ENCODE peak calls at places on chromosomes 5 and 9, in four cellular contexts. R is heart right ventricle, I is HCT116, W is mammary epithelial cell. X is an unnamed sample.

GRCh38 chr5:8053270-8053669 is 184.3 kb downstream of the MTRR start:
- DNase-seq in W (no peak), I (no peak), R (no peak), X (no peak)

GRCh38 chr5:81800797-81801196 is 49.9 kb upstream of the SSBP2 start:
- DNase-seq in R (no peak), I (no peak), W (no peak), X (no peak)

GRCh38 chr9:128159073-128159783 is 837 bp upstream of the BBLN start:
- DNase-seq in R (no peak), W (no peak), I (peak; percentile 18), X (peak; percentile 96)

GRCh38 chr5:133686566-133686965 is 74.2 kb upstream of the FSTL4 start:
- DNase-seq in I (no peak), W (no peak), R (no peak), X (no peak)

GRCh38 chr5:60672693-60673264 is 27.2 kb downstream of the DEPDC1B start:
- DNase-seq in I (no peak), R (no peak), W (no peak), X (no peak)

GRCh38 chr5:13276143-13276542 is 668.3 kb downstream of the DNAH5 start:
- DNase-seq in R (no peak), W (peak; percentile 61), I (no peak), X (no peak)

GRCh38 chr5:38948501-38948900 is 102.7 kb downstream of the OSMR start:
- DNase-seq in I (no peak), W (no peak), R (no peak), X (no peak)

GRCh38 chr5:144139586-144139985 is 30.9 kb downstream of the YIPF5 start:
- DNase-seq in R (no peak), W (no peak), I (no peak), X (no peak)

GRCh38 chr9:96140401-96141180 is 161.4 kb downstream of the HSD17B3 start:
- DNase-seq in W (no peak), R (no peak), I (no peak), X (no peak)

GRCh38 chr5:157821822-157822622 is 36.9 kb downstream of the CLINT1 start:
- DNase-seq in W (peak; percentile 3), R (no peak), I (no peak), X (peak; percentile 4)

DNA sequence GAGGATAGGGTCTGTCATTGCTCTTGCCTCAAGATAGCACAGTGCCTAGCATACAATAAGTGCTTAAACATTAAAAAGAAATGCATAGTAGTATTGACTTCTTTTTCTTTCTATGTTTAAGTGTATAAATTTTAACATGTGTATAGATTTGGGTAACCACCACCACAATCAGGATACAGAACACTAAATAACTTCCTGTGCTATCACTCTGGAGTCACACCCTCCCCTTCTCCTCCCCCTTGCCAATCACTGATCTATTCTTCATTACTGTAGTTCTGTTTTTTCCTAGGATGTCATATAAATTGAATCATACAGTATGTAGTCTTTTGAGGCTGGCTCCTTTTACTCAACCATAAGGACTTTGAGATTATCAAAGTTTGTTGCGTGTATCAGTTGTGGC is 68.5 kb downstream of the OSTF1 start:
- DNase-seq in R (no peak), I (no peak), W (no peak), X (no peak)
- H3K27ac ChIP-seq in R (no peak overlapping the region), I (no peak overlapping the region), W (no peak overlapping the region), X (no peak overlapping the region)

DNA sequence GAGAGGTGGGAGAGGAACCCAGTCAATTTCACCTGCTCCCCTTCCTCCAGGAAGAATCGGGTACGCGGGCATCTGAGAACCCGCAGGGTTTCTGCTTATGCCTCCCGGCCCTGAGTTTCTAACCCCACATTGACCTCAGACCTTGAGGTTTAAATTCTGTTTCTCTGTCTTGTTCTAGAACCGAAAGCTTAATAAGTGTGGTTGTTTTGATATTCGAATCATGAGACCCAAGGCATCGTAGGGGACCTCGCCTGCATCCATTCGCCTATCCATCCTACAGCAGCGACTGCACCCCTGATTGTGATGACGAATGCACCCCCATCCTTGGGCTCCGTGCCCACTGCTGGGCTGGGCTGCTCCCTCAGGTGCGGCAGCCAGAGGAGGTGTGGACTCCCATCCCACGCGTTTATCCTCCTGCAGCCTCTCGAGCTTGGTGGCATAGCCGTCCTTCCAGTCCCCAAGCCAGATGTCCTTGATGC is 80.8 kb upstream of the IER5L start:
- DNase-seq in W (peak; percentile 33), I (no peak), R (no peak), X (no peak)
- H3K4me3 ChIP-seq in W (peak overlapping the region; percentile 23), I (no peak overlapping the region), R (peak overlapping the region; percentile 34), X (no peak overlapping the region)

GRCh38 chr5:112636288-112636731 is 101.4 kb upstream of the APC start:
- DNase-seq in W (no peak), I (no peak), R (no peak), X (no peak)
- H3K27ac ChIP-seq in W (no peak overlapping the region), I (no peak overlapping the region), R (peak overlapping the region; percentile 33), X (no peak overlapping the region)

DNA sequence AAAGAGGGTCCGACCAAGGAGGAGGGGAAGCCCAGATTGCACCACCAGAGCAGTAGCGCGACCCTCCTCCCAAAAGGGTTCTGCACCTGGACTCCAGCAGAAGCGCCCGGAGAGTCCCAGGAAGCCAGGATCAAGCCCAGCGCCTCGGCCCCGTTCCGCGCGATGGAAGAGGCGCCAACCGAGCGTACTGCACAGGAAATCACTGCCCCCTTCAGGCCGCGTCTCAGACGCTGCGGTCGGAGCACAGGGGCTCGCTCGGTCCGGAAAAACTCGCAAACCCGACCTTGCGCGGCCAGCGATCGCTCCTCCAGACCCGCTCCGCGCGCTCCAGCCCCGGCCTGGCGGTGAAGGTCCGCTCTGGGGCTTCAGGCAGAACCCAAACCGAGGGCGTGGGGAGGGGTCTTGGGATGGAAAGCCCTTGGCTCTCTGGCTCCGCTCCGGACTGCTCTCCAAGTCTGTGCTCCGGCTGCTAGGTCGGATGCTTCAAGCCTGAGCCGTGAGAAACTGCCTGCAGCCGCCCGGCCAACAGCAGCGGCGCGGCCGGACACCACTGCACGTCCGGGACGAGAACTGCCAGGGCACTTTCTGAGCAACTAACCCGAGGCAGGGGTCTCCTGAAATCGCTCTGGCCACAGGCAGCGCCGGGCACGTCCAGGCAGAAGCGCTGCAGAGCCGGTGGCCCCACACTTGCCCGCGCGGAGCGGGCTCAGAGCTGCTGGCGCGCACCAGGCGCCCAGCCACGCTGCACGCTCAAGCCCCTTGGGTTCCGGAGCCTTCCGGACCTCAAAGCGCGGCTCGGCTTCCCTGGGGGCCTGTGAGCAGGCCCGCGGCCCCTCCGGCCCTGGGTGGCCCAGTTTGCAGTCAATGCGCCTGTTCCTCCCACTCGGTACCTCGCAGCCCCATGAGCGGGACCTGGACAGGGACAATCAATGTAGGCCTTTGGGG is 1.3 kb downstream of the GABBR2 start:
- DNase-seq in I (peak; percentile 3), W (peak; percentile 54), R (peak; percentile 28), X (peak; percentile 12)
- H3K4me3 ChIP-seq in I (no peak overlapping the region), W (no peak overlapping the region), R (peak overlapping the region; percentile 30), X (no peak overlapping the region)

GRCh38 chr5:137826067-137826466 is 41.6 kb upstream of the MYOT start:
- DNase-seq in I (no peak), R (no peak), W (no peak), X (no peak)

GRCh38 chr5:137828664-137829063 is 39.0 kb upstream of the MYOT start:
- DNase-seq in I (no peak), R (no peak), W (no peak), X (no peak)

GRCh38 chr5:137831526-137831925 is 36.1 kb upstream of the MYOT start:
- DNase-seq in I (no peak), W (no peak), R (no peak), X (no peak)

GRCh38 chr5:137825165-137825564 is 42.5 kb upstream of the MYOT start:
- DNase-seq in W (no peak), I (no peak), R (no peak), X (no peak)

DNA sequence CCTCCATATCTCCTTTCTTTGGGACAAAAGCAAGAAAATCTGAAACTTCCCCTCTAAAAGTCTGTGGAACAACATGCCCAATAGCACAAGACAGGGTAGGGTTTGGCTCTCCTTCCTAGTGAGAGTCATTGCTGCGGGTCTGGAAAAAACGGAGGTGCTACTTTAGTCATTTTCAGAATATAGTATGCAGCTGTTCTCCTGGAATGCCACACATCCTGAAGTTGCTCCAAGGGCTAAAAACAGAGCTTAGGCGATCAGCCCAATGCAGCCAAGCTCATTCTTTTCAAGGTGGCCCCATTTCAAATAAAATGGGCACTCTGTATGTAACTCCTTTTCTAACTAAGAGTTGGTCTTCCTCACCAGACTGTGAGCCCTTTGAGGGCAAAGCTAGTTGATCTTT is 39.5 kb upstream of the MYOT start:
- DNase-seq in I (no peak), W (no peak), R (peak; percentile 53), X (no peak)
- H3K27ac ChIP-seq in I (no peak overlapping the region), W (no peak overlapping the region), R (peak overlapping the region; percentile 80), X (no peak overlapping the region)

DNA sequence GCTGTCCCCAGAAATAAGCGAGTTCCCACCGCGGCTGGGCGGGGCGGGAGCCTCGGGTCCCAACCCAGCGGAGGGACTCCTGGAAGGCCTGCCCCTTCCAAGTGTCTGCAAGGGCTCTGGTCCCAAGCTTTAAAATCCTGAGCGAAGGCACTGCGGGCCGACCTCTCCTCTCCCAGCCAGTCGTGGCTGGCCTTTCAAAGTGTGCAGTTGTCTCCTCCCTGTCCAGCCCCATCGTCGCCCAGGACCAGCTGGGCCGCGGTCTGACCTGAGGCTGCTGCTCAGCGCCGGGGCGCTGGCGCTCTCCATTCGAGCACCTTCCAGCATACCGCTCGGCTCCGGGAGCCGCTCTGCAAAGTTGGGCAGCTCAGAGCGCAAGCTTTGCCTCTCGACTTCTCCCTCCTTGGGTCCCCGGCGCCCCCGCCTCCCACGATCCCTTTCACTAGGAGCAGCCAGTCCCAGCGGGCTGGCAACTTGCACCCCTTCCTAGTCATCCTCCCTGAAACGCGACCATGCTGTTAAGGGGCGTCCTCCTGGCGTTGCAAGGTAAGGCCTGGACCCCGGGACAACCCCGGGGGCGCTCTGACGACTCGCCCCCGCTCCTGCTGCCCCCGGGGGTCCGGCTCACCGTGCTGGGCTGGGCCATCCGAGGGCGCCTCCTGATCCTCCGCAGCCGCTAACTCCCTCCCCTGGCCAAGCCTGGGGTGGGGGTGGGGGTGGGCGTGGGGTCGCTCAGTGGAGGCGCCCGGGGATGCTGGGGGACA is at the start of gene MAMDC2:
- DNase-seq in R (peak; percentile 59), I (no peak), W (peak; percentile 57), X (no peak)
- H3K4me3 ChIP-seq in R (peak within 1 kb of the TSS; percentile 64), I (peak within 1 kb of the TSS; percentile 43), W (peak within 1 kb of the TSS; percentile 46), X (peak within 1 kb of the TSS; percentile 2)

GRCh38 chr9:136859821-136860269 is 6.3 kb downstream of the EDF1 start:
- DNase-seq in I (no peak), R (no peak), W (no peak), X (no peak)
- H3K27ac ChIP-seq in I (no peak overlapping the region), R (peak overlapping the region; percentile 22), W (no peak overlapping the region), X (no peak overlapping the region)

GRCh38 chr5:74389531-74390305 is 250.8 kb downstream of the ENC1 start:
- DNase-seq in R (no peak), I (no peak), W (peak; percentile 69), X (no peak)
- H3K4me3 ChIP-seq in R (no peak overlapping the region), I (no peak overlapping the region), W (no peak overlapping the region), X (no peak overlapping the region)

GRCh38 chr5:94747371-94747770 is 128.9 kb downstream of the SLF1 start:
- DNase-seq in I (no peak), R (no peak), W (no peak), X (no peak)
- H3K27ac ChIP-seq in I (no peak overlapping the region), R (no peak overlapping the region), W (no peak overlapping the region), X (no peak overlapping the region)

X was measured in HL-60.